ENCODE peak calls at places on chromosomes 11 and 22, in six cellular contexts. P, X, R, F, Z and M are unnamed samples.

GRCh38 chr11:43403357-43404231 is 44.9 kb downstream of the TTC17 start:
- DNase-seq in P (no peak), X (no peak), R (no peak), F (no peak), Z (no peak), M (no peak)

GRCh38 chr11:117809236-117810055 is 12.4 kb upstream of the DSCAML1 start:
- DNase-seq in P (peak; percentile 60), X (peak; percentile 73), R (peak; percentile 88), F (no peak), Z (peak; percentile 83), M (no peak)

GRCh38 chr11:19237813-19238212 is 2.9 kb downstream of the E2F8 start:
- DNase-seq in P (peak; percentile 66), X (no peak), R (no peak), F (no peak), Z (no peak), M (peak; percentile 62)

GRCh38 chr11:123494195-123495050 is 64.4 kb downstream of the GRAMD1B start:
- DNase-seq in P (no peak), X (no peak), R (no peak), F (no peak), Z (peak; percentile 72), M (no peak)

GRCh38 chr22:39489094-39490068 is 12.7 kb upstream of the MIEF1 start:
- DNase-seq in P (no peak), X (no peak), R (peak; percentile 50), F (no peak), Z (no peak), M (no peak)

GRCh38 chr11:111571829-111572501 is 30.3 kb upstream of the SIK2 start:
- DNase-seq in P (no peak), X (no peak), R (no peak), F (no peak), Z (no peak), M (no peak)

GRCh38 chr11:119307974-119308373 is 9.0 kb downstream of the MCAM start:
- DNase-seq in P (no peak), X (no peak), R (no peak), F (no peak), Z (no peak), M (no peak)

GRCh38 chr22:29555065-29555644 is 1.6 kb upstream of the THOC5 start:
- DNase-seq in P (no peak), X (no peak), R (no peak), F (no peak), Z (no peak), M (no peak)

GRCh38 chr11:73325036-73325981 is 17.2 kb downstream of the ARHGEF17 start:
- DNase-seq in P (no peak), X (no peak), R (peak; percentile 83), F (no peak), Z (no peak), M (no peak)
- TF ChIP-seq POLR2AphosphoS5 in P (no peak), X (no peak), R (peak; percentile 52), F (no peak), Z (no peak), M (peak; percentile 39)

GRCh38 chr11:69048718-69049489 is at the start of gene TPCN2:
- DNase-seq in P (peak; percentile 92), X (peak; percentile 93), R (peak; percentile 98), F (peak; percentile 98), Z (peak; percentile 97), M (peak; percentile 97)
- TF ChIP-seq POLR2AphosphoS5 in P (peak; percentile 93), X (peak; percentile 46), R (peak; percentile 96), F (no peak), Z (peak; percentile 82), M (peak; percentile 99)

GRCh38 chr11:102603091-102603490 is 22.0 kb downstream of the MMP20 start:
- DNase-seq in P (no peak), X (no peak), R (no peak), F (no peak), Z (no peak), M (no peak)
- TF ChIP-seq POLR2AphosphoS5 in P (no peak), X (no peak), R (peak; percentile 9), F (no peak), Z (no peak), M (no peak)

GRCh38 chr22:37485006-37485713 is 1.0 kb downstream of the MFNG start:
- DNase-seq in P (no peak), X (no peak), R (no peak), F (peak; percentile 70), Z (no peak), M (no peak)
- TF ChIP-seq POLR2AphosphoS5 in P (no peak), X (no peak), R (no peak), F (peak; percentile 67), Z (no peak), M (peak; percentile 3)

GRCh38 chr22:36160499-36160942 is at the start of gene APOL3:
- DNase-seq in P (peak; percentile 74), X (no peak), R (peak; percentile 90), F (no peak), Z (no peak), M (peak; percentile 95)
- TF ChIP-seq POLR2AphosphoS5 in P (peak; percentile 81), X (no peak), R (peak; percentile 90), F (no peak), Z (no peak), M (peak; percentile 91)

GRCh38 chr11:130874955-130875531 is 41.2 kb downstream of the SNX19 start:
- DNase-seq in P (no peak), X (no peak), R (no peak), F (no peak), Z (no peak), M (no peak)

GRCh38 chr11:130876931-130877330 is 39.3 kb downstream of the SNX19 start:
- DNase-seq in P (no peak), X (no peak), R (no peak), F (no peak), Z (peak; percentile 8), M (no peak)

GRCh38 chr11:130876100-130876499 is 40.2 kb downstream of the SNX19 start:
- DNase-seq in P (no peak), X (no peak), R (no peak), F (no peak), Z (no peak), M (no peak)

GRCh38 chr11:130879836-130880235 is 36.4 kb downstream of the SNX19 start:
- DNase-seq in P (no peak), X (no peak), R (no peak), F (no peak), Z (no peak), M (no peak)

GRCh38 chr11:130877532-130877931 is 38.7 kb downstream of the SNX19 start:
- DNase-seq in P (no peak), X (no peak), R (no peak), F (no peak), Z (no peak), M (no peak)
- TF ChIP-seq POLR2AphosphoS5 in P (no peak), X (no peak), R (peak; percentile 22), F (no peak), Z (no peak), M (no peak)

DNA sequence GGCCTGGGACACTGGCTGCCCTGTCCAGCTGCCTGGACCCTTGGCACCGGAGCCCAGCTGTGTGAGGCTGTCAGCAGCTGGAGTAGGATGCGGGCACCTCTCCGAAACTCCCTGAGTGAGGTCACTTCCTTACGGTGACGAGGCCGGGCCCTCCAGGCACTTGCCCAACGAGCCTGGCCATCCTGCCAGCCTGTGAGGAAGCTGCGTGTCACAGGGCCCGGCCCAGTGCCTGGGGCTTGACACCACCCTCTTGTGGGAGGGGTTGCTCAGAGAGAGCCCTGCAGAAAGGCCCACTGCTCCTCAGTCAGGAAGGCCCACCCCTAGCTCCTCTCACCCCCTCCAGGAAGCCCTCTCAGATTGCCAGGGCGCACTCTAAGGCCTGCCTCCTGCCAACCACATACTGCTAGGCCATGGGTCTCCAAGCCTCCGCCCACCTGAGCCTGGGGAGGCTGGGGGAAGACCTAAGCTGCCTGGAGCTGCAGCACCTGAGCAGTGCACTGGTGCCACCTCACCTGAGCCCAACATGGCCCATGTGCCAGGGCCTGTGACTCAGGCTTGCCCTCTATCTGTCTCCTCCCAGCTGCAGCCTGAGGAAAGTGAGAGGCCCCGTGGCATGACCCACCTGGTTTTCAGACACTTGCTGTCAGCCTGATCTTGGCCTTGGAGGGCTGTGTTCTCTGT is 4.3 kb upstream of the PHLDA2 start:
- DNase-seq in P (peak; percentile 84), X (peak; percentile 56), R (peak; percentile 81), F (peak; percentile 93), Z (peak; percentile 37), M (no peak)
- TF ChIP-seq POLR2AphosphoS5 in P (peak; percentile 44), X (no peak), R (peak; percentile 18), F (no peak), Z (no peak), M (peak; percentile 26)